ENCODE peak calls at places on chromosome 4, in five cellular contexts. P is left lung; O is effector memory CD4-positive, alpha-beta T cell; G is tibial nerve; U is astrocyte of the cerebellum. B is an unnamed sample.

GRCh38 chr4:117623321-117623720 is 411.0 kb upstream of the NDST3 start:
- DNase-seq in P (no peak), O (no peak), G (no peak), U (no peak), B (no peak)

GRCh38 chr4:124953059-124953850 is 240.7 kb upstream of the ANKRD50 start:
- DNase-seq in P (no peak), O (no peak), G (no peak), U (peak), B (peak)

GRCh38 chr4:11376146-11376545 is 52.5 kb downstream of the HS3ST1 start:
- DNase-seq in P (no peak), O (no peak), G (no peak), U (no peak), B (no peak)

GRCh38 chr4:1660948-1661677 is 23.0 kb downstream of the FAM53A start:
- DNase-seq in P (peak), O (no peak), G (no peak), U (no peak), B (no peak)

GRCh38 chr4:172962564-172963353 is 205.9 kb upstream of the GALNT7 start:
- DNase-seq in P (no peak), O (no peak), G (no peak), U (peak), B (peak)

GRCh38 chr4:53541577-53542206 is 49.6 kb downstream of the LNX1 start:
- DNase-seq in P (no peak), O (no peak), G (no peak), U (peak), B (peak)

GRCh38 chr4:140653718-140654515 is 85.2 kb upstream of the UCP1 start:
- DNase-seq in P (no peak), O (no peak), G (no peak), U (no peak), B (peak)

GRCh38 chr4:89298788-89299152 is 8.8 kb downstream of the GPRIN3 start:
- DNase-seq in P (no peak), O (no peak), G (no peak), U (peak), B (no peak)

GRCh38 chr4:73904491-73904890 is 35.3 kb downstream of the CXCL1 start:
- DNase-seq in P (no peak), O (no peak), G (no peak), U (no peak), B (no peak)

GRCh38 chr4:8724436-8725070 is 132.0 kb downstream of the CPZ start:
- DNase-seq in P (peak), O (no peak), G (no peak), U (no peak), B (no peak)

GRCh38 chr4:137310593-137311490 is 221.5 kb downstream of the PCDH18 start:
- DNase-seq in P (no peak), O (no peak), G (no peak), U (peak), B (peak)

GRCh38 chr4:108172780-108173598 is 4.3 kb upstream of the LEF1 start:
- DNase-seq in P (peak), O (peak), G (peak), U (peak), B (no peak)

GRCh38 chr4:54784188-54784671 is 126.5 kb downstream of the KIT start:
- DNase-seq in P (no peak), O (no peak), G (peak), U (peak), B (peak)

GRCh38 chr4:124943145-124943889 is 230.8 kb upstream of the ANKRD50 start:
- DNase-seq in P (no peak), O (no peak), G (no peak), U (no peak), B (no peak)

GRCh38 chr4:1967512-1968149 is 41.1 kb downstream of the NELFA start:
- DNase-seq in P (no peak), O (no peak), G (no peak), U (peak), B (no peak)

GRCh38 chr4:7960790-7961655 is 21.4 kb upstream of the AFAP1 start:
- DNase-seq in P (no peak), O (no peak), G (no peak), U (peak), B (peak)

GRCh38 chr4:152110780-152111179 is 350.0 kb upstream of the GATB start:
- DNase-seq in P (no peak), O (no peak), G (no peak), U (no peak), B (no peak)

GRCh38 chr4:72468904-72469502 is 100.0 kb downstream of the ADAMTS3 start:
- DNase-seq in P (no peak), O (no peak), G (no peak), U (peak), B (no peak)

GRCh38 chr4:161663844-161664243 is 500.0 kb downstream of the FSTL5 start:
- DNase-seq in P (peak), O (no peak), G (no peak), U (no peak), B (no peak)

GRCh38 chr4:166941629-166942028 is 292.7 kb downstream of the SPOCK3 start:
- DNase-seq in P (no peak), O (no peak), G (no peak), U (peak), B (no peak)

GRCh38 chr4:39823193-39823592 is 125.3 kb downstream of the UBE2K start:
- DNase-seq in P (no peak), O (no peak), G (peak), U (no peak), B (peak)

GRCh38 chr4:95534032-95534431 is 14.7 kb downstream of the UNC5C start:
- DNase-seq in P (no peak), O (no peak), G (no peak), U (no peak), B (no peak)

GRCh38 chr4:8143392-8144140 is 15.0 kb downstream of the ABLIM2 start:
- DNase-seq in P (peak), O (no peak), G (no peak), U (no peak), B (no peak)

GRCh38 chr4:80171251-80171650 is 26.1 kb upstream of the PRDM8 start:
- DNase-seq in P (no peak), O (no peak), G (no peak), U (no peak), B (peak)

GRCh38 chr4:80173841-80174240 is 23.5 kb upstream of the PRDM8 start:
- DNase-seq in P (no peak), O (no peak), G (no peak), U (no peak), B (peak)

GRCh38 chr4:80173387-80173786 is 23.9 kb upstream of the PRDM8 start:
- DNase-seq in P (no peak), O (peak), G (no peak), U (peak), B (peak)

GRCh38 chr4:80171656-80172055 is 25.6 kb upstream of the PRDM8 start:
- DNase-seq in P (no peak), O (no peak), G (no peak), U (no peak), B (no peak)

GRCh38 chr4:80172203-80172602 is 25.1 kb upstream of the PRDM8 start:
- DNase-seq in P (no peak), O (no peak), G (no peak), U (no peak), B (no peak)
- H3K4me3 ChIP-seq in P (no peak), O (peak), G (no peak), U (no peak), B (no peak)

GRCh38 chr4:186727977-186728519 is 4.4 kb upstream of the FAT1 start:
- DNase-seq in P (no peak), O (no peak), G (no peak), U (no peak), B (no peak)
- H3K4me3 ChIP-seq in P (no peak), O (no peak), G (no peak), U (no peak), B (no peak)

GRCh38 chr4:85682391-85682790 is 207.4 kb downstream of the ARHGAP24 start:
- DNase-seq in P (no peak), O (no peak), G (no peak), U (no peak), B (no peak)

GRCh38 chr4:85686398-85686797 is 211.4 kb downstream of the ARHGAP24 start:
- DNase-seq in P (no peak), O (no peak), G (no peak), U (no peak), B (no peak)

GRCh38 chr4:85684676-85685075 is 209.7 kb downstream of the ARHGAP24 start:
- DNase-seq in P (no peak), O (no peak), G (no peak), U (no peak), B (no peak)

GRCh38 chr4:85688055-85688740 is 213.2 kb downstream of the ARHGAP24 start:
- DNase-seq in P (peak), O (no peak), G (no peak), U (no peak), B (no peak)
- H3K4me3 ChIP-seq in P (no peak), O (no peak), G (no peak), U (no peak), B (no peak)

GRCh38 chr4:154456240-154456639 is 35.4 kb downstream of the DCHS2 start:
- DNase-seq in P (no peak), O (no peak), G (no peak), U (no peak), B (no peak)

GRCh38 chr4:154456889-154457288 is 34.7 kb downstream of the DCHS2 start:
- DNase-seq in P (no peak), O (no peak), G (no peak), U (no peak), B (no peak)

GRCh38 chr4:154450971-154451370 is 40.6 kb downstream of the DCHS2 start:
- DNase-seq in P (no peak), O (no peak), G (no peak), U (no peak), B (no peak)
- H3K4me3 ChIP-seq in P (no peak), O (no peak), G (no peak), U (no peak), B (no peak)

GRCh38 chr4:176272799-176273198 is 3.8 kb upstream of the ASB5 start:
- DNase-seq in P (no peak), O (no peak), G (no peak), U (no peak), B (no peak)

GRCh38 chr4:176273741-176274140 is 4.7 kb upstream of the ASB5 start:
- DNase-seq in P (no peak), O (no peak), G (no peak), U (no peak), B (no peak)

GRCh38 chr4:176276710-176277109 is 7.7 kb upstream of the ASB5 start:
- DNase-seq in P (no peak), O (no peak), G (no peak), U (no peak), B (no peak)

GRCh38 chr4:176274441-176274840 is 5.4 kb upstream of the ASB5 start:
- DNase-seq in P (no peak), O (no peak), G (no peak), U (no peak), B (no peak)

DNA sequence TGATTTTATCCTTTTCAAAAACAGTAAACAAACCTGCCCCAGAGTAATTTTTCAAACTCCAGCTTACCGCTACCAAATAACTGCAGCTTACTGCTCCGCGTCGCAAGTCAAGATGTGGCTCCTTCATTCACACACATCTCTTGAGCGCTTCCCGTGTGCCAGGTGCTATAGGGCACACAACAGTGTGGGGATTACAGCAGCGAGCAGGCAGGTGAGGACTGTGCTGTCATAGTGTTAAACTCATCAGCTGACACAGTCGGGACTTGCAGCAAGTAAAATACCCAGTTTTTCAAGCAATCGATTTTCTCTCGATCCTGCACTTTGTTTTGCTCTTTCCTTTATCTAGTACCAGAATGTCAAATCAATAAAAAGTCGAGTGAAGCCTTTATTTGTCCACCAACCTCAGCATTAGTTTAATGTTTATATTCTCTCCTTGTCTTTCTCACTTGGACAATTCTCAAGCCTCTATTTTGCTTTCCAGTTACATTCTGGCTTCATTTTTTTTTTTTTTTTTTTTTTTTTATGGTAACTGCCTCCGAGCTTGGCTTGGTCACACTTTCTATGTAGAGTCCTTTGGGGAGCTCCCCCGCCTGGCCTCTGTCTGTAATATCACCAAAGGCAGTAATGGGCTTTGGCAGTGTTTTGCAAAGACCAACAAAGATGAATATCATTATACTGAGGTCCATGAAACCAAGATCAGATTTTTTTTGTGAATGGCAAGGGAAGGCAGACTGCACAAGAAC is 8.3 kb upstream of the ASB5 start:
- DNase-seq in P (no peak), O (no peak), G (no peak), U (peak), B (no peak)
- H3K4me3 ChIP-seq in P (no peak), O (no peak), G (no peak), U (no peak), B (no peak)

GRCh38 chr4:5888706-5889696 is 3.9 kb downstream of the CRMP1 start:
- DNase-seq in P (no peak), O (no peak), G (no peak), U (no peak), B (no peak)
- H3K4me3 ChIP-seq in P (peak), O (no peak), G (peak), U (no peak), B (no peak)

GRCh38 chr4:182536221-182536620 is 293.0 kb downstream of the TENM3 start:
- DNase-seq in P (no peak), O (no peak), G (no peak), U (no peak), B (no peak)

GRCh38 chr4:182528819-182529218 is 285.6 kb downstream of the TENM3 start:
- DNase-seq in P (no peak), O (no peak), G (no peak), U (no peak), B (no peak)

GRCh38 chr4:182530451-182530850 is 287.2 kb downstream of the TENM3 start:
- DNase-seq in P (no peak), O (no peak), G (no peak), U (no peak), B (no peak)

GRCh38 chr4:182533948-182534347 is 290.7 kb downstream of the TENM3 start:
- DNase-seq in P (no peak), O (no peak), G (no peak), U (no peak), B (peak)

DNA sequence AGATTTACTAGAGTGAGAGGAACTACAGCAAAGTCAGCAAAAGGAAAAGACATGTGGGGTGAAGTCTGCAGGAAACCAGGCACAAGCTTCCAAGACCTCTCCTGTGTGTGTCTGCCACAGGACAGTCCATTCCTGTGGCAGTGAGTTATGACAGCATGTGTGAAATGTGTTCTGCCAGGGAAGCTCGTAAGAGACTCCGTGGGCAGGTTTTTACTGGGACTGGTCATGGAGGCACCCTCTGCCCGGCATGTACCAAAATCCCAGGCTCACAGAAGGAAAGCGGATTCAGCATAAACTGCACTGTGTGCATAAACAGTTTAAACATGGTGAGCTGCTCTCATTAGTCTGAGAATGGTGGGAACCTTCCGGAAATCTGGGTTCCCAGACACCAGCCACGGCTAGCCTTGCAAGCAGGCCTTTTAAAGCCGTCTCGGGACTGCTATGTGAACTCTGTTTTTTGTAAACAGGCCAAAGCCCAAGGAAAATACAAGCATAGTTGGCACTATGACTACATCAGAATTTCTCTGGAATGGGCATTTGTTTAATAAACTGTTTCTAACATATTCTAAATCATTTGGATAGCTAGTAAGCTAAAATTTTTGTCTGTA is 288.5 kb downstream of the TENM3 start:
- DNase-seq in P (no peak), O (no peak), G (no peak), U (no peak), B (no peak)
- H3K4me3 ChIP-seq in P (no peak), O (no peak), G (no peak), U (no peak), B (no peak)

B was measured in skeletal muscle cell.